ENCODE peak calls at places on chromosomes 13 and 19, in four cellular contexts. R is hepatic stellate cell; Q is CD8-positive, alpha-beta T cell; J is mesothelial cell of epicardium. Z is an unnamed sample.

GRCh38 chr19:10069046-10069445 is 17.1 kb upstream of the SHFL start:
- DNase-seq in R (peak), Q (no peak), J (no peak), Z (no peak)

GRCh38 chr13:79686441-79686840 is 205.5 kb downstream of the NDFIP2 start:
- DNase-seq in R (no peak), Q (no peak), J (no peak), Z (no peak)

GRCh38 chr19:7461841-7462629 is 26.8 kb downstream of the PEX11G start:
- DNase-seq in R (no peak), Q (no peak), J (no peak), Z (no peak)

GRCh38 chr13:51729853-51730553 is 74.0 kb downstream of the DHRS12 start:
- DNase-seq in R (peak), Q (no peak), J (no peak), Z (no peak)

GRCh38 chr13:113902536-113902935 is 38.7 kb upstream of the GAS6 start:
- DNase-seq in R (no peak), Q (no peak), J (no peak), Z (no peak)

GRCh38 chr13:44347301-44347700 is 26.3 kb upstream of the SERP2 start:
- DNase-seq in R (no peak), Q (no peak), J (no peak), Z (no peak)

GRCh38 chr19:18306903-18307681 is 15.8 kb downstream of the LSM4 start:
- DNase-seq in R (no peak), Q (no peak), J (no peak), Z (no peak)

GRCh38 chr19:48720613-48721296 is 1.2 kb upstream of the MAMSTR start:
- DNase-seq in R (peak), Q (peak), J (peak), Z (peak)

GRCh38 chr19:35756373-35757230 is at the start of gene HSPB6:
- DNase-seq in R (peak), Q (no peak), J (no peak), Z (no peak)

GRCh38 chr19:1068111-1069001 is 1.4 kb downstream of the ARHGAP45 start:
- DNase-seq in R (no peak), Q (peak), J (no peak), Z (no peak)

GRCh38 chr19:50794778-50795664 is 4.8 kb downstream of the ACP4 start:
- DNase-seq in R (no peak), Q (no peak), J (no peak), Z (no peak)

GRCh38 chr13:30450066-30450465 is 15.7 kb downstream of the HMGB1 start:
- DNase-seq in R (no peak), Q (no peak), J (no peak), Z (no peak)

GRCh38 chr19:38644719-38645118 is 2.7 kb upstream of the ACTN4 start:
- DNase-seq in R (no peak), Q (no peak), J (no peak), Z (no peak)

GRCh38 chr19:15779756-15780476 is 7.5 kb upstream of the OR10H5 start:
- DNase-seq in R (no peak), Q (no peak), J (no peak), Z (no peak)

GRCh38 chr13:44439615-44440014 is 66.0 kb downstream of the SERP2 start:
- DNase-seq in R (no peak), Q (no peak), J (no peak), Z (no peak)

GRCh38 chr13:51005566-51005965 is 96.0 kb downstream of the RNASEH2B start:
- DNase-seq in R (no peak), Q (no peak), J (no peak), Z (no peak)

GRCh38 chr13:25196971-25197370 is 24.9 kb upstream of the AMER2 start:
- DNase-seq in R (no peak), Q (no peak), J (no peak), Z (no peak)

Z was measured in progenitor cell of endocrine pancreas.